ENCODE peak calls at places on chromosomes 4 and X, in nine cellular contexts. W is astrocyte of the hippocampus; U is activated CD8-positive, alpha-beta memory T cell treated with anti-CD3 and anti-CD28 coated beads for 24 hours; P is occipital lobe; E is NCI-H1092; N is HFFc6; A is choroid plexus epithelial cell; J is nephron progenitor cell; V is cardiac muscle cell. Y is an unnamed sample.
A peak's percentile ranks its signal among the peaks of the same experiment; 100 is the strongest.

GRCh38 chr4:175929932-175930331 is 117.9 kb upstream of the GPM6A start:
- DNase-seq in W (no peak), U (no peak), P (no peak), E (no peak), N (no peak), A (no peak), J (no peak), V (no peak), Y (no peak)

GRCh38 chr4:7904942-7905341 is 34.7 kb downstream of the AFAP1 start:
- DNase-seq in W (peak; percentile 60), U (no peak), P (peak; percentile 62), E (no peak), N (peak; percentile 84), A (peak; percentile 96), J (no peak), V (peak; percentile 97), Y (no peak)

GRCh38 chr4:138311771-138312535 is 69.8 kb upstream of the SLC7A11 start:
- DNase-seq in W (peak; percentile 51), U (no peak), P (no peak), E (no peak), N (no peak), A (peak; percentile 28), J (no peak), V (peak; percentile 18), Y (no peak)

GRCh38 chrX:47243351-47243750 is 10.5 kb downstream of the USP11 start:
- DNase-seq in W (no peak), U (no peak), P (no peak), E (no peak), N (no peak), A (no peak), J (no peak), V (no peak), Y (no peak)

GRCh38 chr4:87497141-87497540 is 32.0 kb downstream of the SPARCL1 start:
- DNase-seq in W (no peak), U (no peak), P (no peak), E (no peak), N (no peak), A (no peak), J (no peak), V (no peak), Y (no peak)

GRCh38 chrX:24672701-24673190 is 21.0 kb upstream of the POLA1 start:
- DNase-seq in W (peak; percentile 35), U (no peak), P (peak; percentile 2), E (no peak), N (no peak), A (no peak), J (no peak), V (peak; percentile 8), Y (peak; percentile 37)

GRCh38 chr4:28177641-28178040 is 1317.0 kb downstream of the STIM2 start:
- DNase-seq in W (no peak), U (no peak), P (no peak), E (no peak), N (no peak), A (no peak), J (no peak), V (no peak), Y (no peak)

GRCh38 chrX:1751781-1752180 is 136.9 kb downstream of the ASMT start:
- DNase-seq in W (no peak), U (no peak), P (no peak), E (no peak), N (no peak), A (no peak), J (no peak), V (no peak), Y (no peak)

GRCh38 chrX:107741318-107741813 is 34.2 kb downstream of the TSC22D3 start:
- DNase-seq in W (peak; percentile 36), U (no peak), P (peak; percentile 53), E (no peak), N (no peak), A (no peak), J (no peak), V (no peak), Y (no peak)

GRCh38 chrX:11665144-11666040 is at the start of gene ARHGAP6:
- DNase-seq in W (peak; percentile 53), U (no peak), P (no peak), E (no peak), N (no peak), A (peak; percentile 53), J (peak; percentile 65), V (peak; percentile 82), Y (no peak)

GRCh38 chr4:58163172-58163571 is 1053.0 kb upstream of the IGFBP7 start:
- DNase-seq in W (peak; percentile 0), U (no peak), P (no peak), E (no peak), N (no peak), A (no peak), J (no peak), V (no peak), Y (no peak)

GRCh38 chrX:129144172-129145038 is 378.9 kb downstream of the SMARCA1 start:
- DNase-seq in W (peak; percentile 2), U (no peak), P (no peak), E (no peak), N (no peak), A (no peak), J (no peak), V (peak; percentile 0), Y (no peak)

GRCh38 chrX:148893395-148893794 is 393.0 kb downstream of the AFF2 start:
- DNase-seq in W (no peak), U (no peak), P (no peak), E (no peak), N (no peak), A (no peak), J (no peak), V (no peak), Y (no peak)

GRCh38 chrX:65587616-65588526 is 53.3 kb upstream of the LAS1L start:
- DNase-seq in W (peak; percentile 42), U (no peak), P (no peak), E (no peak), N (peak; percentile 52), A (peak; percentile 58), J (no peak), V (peak; percentile 86), Y (no peak)

GRCh38 chr4:32219306-32220075 is 1499.3 kb downstream of the PCDH7 start:
- DNase-seq in W (no peak), U (no peak), P (no peak), E (no peak), N (no peak), A (peak; percentile 40), J (no peak), V (peak; percentile 51), Y (no peak)

GRCh38 chr4:83917572-83917971 is 381.7 kb downstream of the GPAT3 start:
- DNase-seq in W (no peak), U (no peak), P (no peak), E (no peak), N (no peak), A (peak; percentile 29), J (no peak), V (peak; percentile 2), Y (no peak)

GRCh38 chr4:123299212-123299651 is 97.4 kb upstream of the SPRY1 start:
- DNase-seq in W (peak; percentile 43), U (no peak), P (no peak), E (no peak), N (peak; percentile 42), A (peak; percentile 89), J (no peak), V (peak; percentile 89), Y (no peak)

GRCh38 chr4:152462047-152462446 is 73.8 kb downstream of the FBXW7 start:
- DNase-seq in W (no peak), U (no peak), P (no peak), E (no peak), N (no peak), A (no peak), J (no peak), V (peak; percentile 15), Y (no peak)

GRCh38 chr4:11011249-11011648 is 326.7 kb upstream of the CLNK start:
- DNase-seq in W (no peak), U (no peak), P (no peak), E (no peak), N (no peak), A (no peak), J (no peak), V (no peak), Y (no peak)

GRCh38 chr4:73376251-73376650 is 27.8 kb upstream of the ALB start:
- DNase-seq in W (no peak), U (no peak), P (no peak), E (no peak), N (no peak), A (no peak), J (no peak), V (no peak), Y (no peak)

GRCh38 chrX:63746278-63746677 is 38.7 kb downstream of the ARHGEF9 start:
- DNase-seq in W (no peak), U (no peak), P (no peak), E (no peak), N (no peak), A (no peak), J (no peak), V (no peak), Y (no peak)

GRCh38 chr4:15586046-15586445 is 69.1 kb downstream of the FBXL5 start:
- DNase-seq in W (no peak), U (no peak), P (no peak), E (no peak), N (no peak), A (peak; percentile 22), J (no peak), V (no peak), Y (no peak)

GRCh38 chr4:1055721-1056590 is 44.5 kb downstream of the FGFRL1 start:
- DNase-seq in W (peak; percentile 23), U (peak; percentile 88), P (no peak), E (no peak), N (no peak), A (peak; percentile 57), J (no peak), V (peak; percentile 48), Y (no peak)

GRCh38 chr4:123113193-123113592 is 190.8 kb upstream of the NUDT6 start:
- DNase-seq in W (no peak), U (no peak), P (no peak), E (no peak), N (no peak), A (no peak), J (no peak), V (no peak), Y (no peak)

GRCh38 chr4:151853034-151853433 is 92.2 kb upstream of the GATB start:
- DNase-seq in W (no peak), U (no peak), P (no peak), E (no peak), N (no peak), A (no peak), J (no peak), V (no peak), Y (no peak)

GRCh38 chrX:34371740-34372139 is 239.6 kb upstream of the FAM47A start:
- DNase-seq in W (peak; percentile 2), U (no peak), P (no peak), E (no peak), N (no peak), A (no peak), J (no peak), V (no peak), Y (no peak)

GRCh38 chr4:151983854-151984253 is 223.0 kb upstream of the GATB start:
- DNase-seq in W (no peak), U (no peak), P (no peak), E (peak; percentile 82), N (no peak), A (peak; percentile 1), J (no peak), V (peak; percentile 0), Y (no peak)

GRCh38 chr4:127832585-127832984 is 48.1 kb upstream of the PLK4 start:
- DNase-seq in W (no peak), U (no peak), P (no peak), E (no peak), N (no peak), A (no peak), J (no peak), V (no peak), Y (no peak)

GRCh38 chr4:573122-573892 is 2.8 kb downstream of the TMEM271 start:
- DNase-seq in W (no peak), U (peak; percentile 11), P (no peak), E (no peak), N (no peak), A (no peak), J (no peak), V (no peak), Y (no peak)

GRCh38 chr4:14575919-14576318 is 426.4 kb upstream of the CPEB2 start:
- DNase-seq in W (no peak), U (no peak), P (no peak), E (no peak), N (no peak), A (no peak), J (no peak), V (no peak), Y (no peak)

GRCh38 chrX:10989386-10989785 is 121.7 kb upstream of the HCCS start:
- DNase-seq in W (peak; percentile 49), U (no peak), P (no peak), E (no peak), N (no peak), A (peak; percentile 13), J (no peak), V (peak; percentile 4), Y (no peak)